ENCODE peak calls at places on chromosomes 11 and 22, in nine cellular contexts. D is heart right ventricle; V is NCI-H1092; L is epithelial cell of prostate; O is KBM-7; Y is NCI-H446 treated with DMSO at 0.1 percent for 48 hours; Z is amygdala; Q is stimulated activated CD4-positive, alpha-beta T cell treated with anti-CD3 and anti-CD28 coated beads, TNF-alpha, amount 100 ng/mL, for 4 hours; F is osteocyte. N is an unnamed sample.
A peak's percentile ranks its signal among the peaks of the same experiment; 100 is the strongest.

GRCh38 chr11:14894657-14895598 is 2.9 kb upstream of the CYP2R1 start:
- DNase-seq in Q (no peak), Y (no peak), Z (no peak), D (no peak), F (no peak), V (no peak), L (no peak), O (peak; percentile 83), N (no peak)

GRCh38 chr11:69372589-69373250 is 78.8 kb downstream of the MYEOV start:
- DNase-seq in D (peak; percentile 1), Z (no peak), L (no peak), Y (no peak), V (no peak), O (no peak), Q (no peak), F (peak; percentile 75), N (no peak)

GRCh38 chr11:86517557-86517956 is 142.9 kb downstream of the CCDC81 start:
- DNase-seq in V (no peak), Q (no peak), F (no peak), Y (no peak), O (no peak), Z (no peak), L (no peak), D (no peak), N (no peak)

GRCh38 chr22:44398791-44399190 is 86.0 kb upstream of the SHISAL1 start:
- DNase-seq in F (peak; percentile 59), Q (no peak), V (no peak), Y (no peak), O (no peak), D (no peak), Z (no peak), L (no peak), N (no peak)

GRCh38 chr11:8826145-8826786 is 84.7 kb upstream of the AKIP1 start:
- DNase-seq in Y (no peak), V (no peak), L (no peak), F (no peak), O (no peak), Q (no peak), Z (no peak), D (peak; percentile 23), N (no peak)

GRCh38 chr11:117315285-117316196 is 515 bp downstream of the BACE1 start:
- DNase-seq in O (no peak), Q (peak; percentile 3), Z (no peak), L (no peak), D (no peak), Y (no peak), F (no peak), V (no peak), N (no peak)

GRCh38 chr22:24466831-24467249 is 28.3 kb upstream of the UPB1 start:
- DNase-seq in Z (no peak), V (no peak), F (peak; percentile 88), L (no peak), Q (no peak), Y (no peak), O (peak; percentile 74), D (peak; percentile 48), N (no peak)

GRCh38 chr22:25420925-25421904 is 143.3 kb upstream of the GRK3 start:
- DNase-seq in O (peak; percentile 39), D (no peak), F (no peak), Y (no peak), L (no peak), Z (no peak), Q (no peak), V (peak; percentile 54), N (no peak)

GRCh38 chr11:78071717-78072116 is 7.9 kb downstream of the NDUFC2 start:
- DNase-seq in L (no peak), O (no peak), D (no peak), Z (no peak), V (no peak), Q (no peak), Y (no peak), F (no peak), N (no peak)

GRCh38 chr11:19281041-19281440 is 40.3 kb upstream of the E2F8 start:
- DNase-seq in F (no peak), Q (no peak), L (no peak), D (no peak), Y (no peak), Z (no peak), V (no peak), O (no peak), N (peak; percentile 39)

GRCh38 chr11:12599408-12600143 is 74.6 kb upstream of the TEAD1 start:
- DNase-seq in Y (peak; percentile 53), L (no peak), F (no peak), D (peak; percentile 22), V (peak; percentile 33), Q (peak; percentile 21), Z (no peak), O (peak; percentile 43), N (peak; percentile 55)

GRCh38 chr11:93775289-93775688 is 8.8 kb upstream of the MED17 start:
- DNase-seq in F (no peak), L (no peak), O (peak; percentile 51), Q (no peak), V (no peak), Z (no peak), D (no peak), Y (no peak), N (no peak)

GRCh38 chr11:112082729-112083128 is 3.8 kb downstream of the TIMM8B start:
- DNase-seq in O (no peak), Y (no peak), F (no peak), D (peak; percentile 9), Z (no peak), Q (no peak), V (no peak), L (peak; percentile 12), N (no peak)

GRCh38 chr11:113839842-113840241 is 35.5 kb downstream of the USP28 start:
- DNase-seq in L (no peak), D (no peak), Q (no peak), Z (no peak), F (no peak), Y (no peak), O (no peak), V (no peak), N (no peak)

GRCh38 chr11:118615282-118615979 is 8.0 kb downstream of the PHLDB1 start:
- DNase-seq in D (no peak), Q (no peak), F (no peak), V (no peak), Z (no peak), Y (no peak), O (no peak), L (no peak), N (no peak)

N was measured in NCI-H748 treated with DMSO at 0.1 percent for 48 hours.